ENCODE peak calls at places on chromosomes 7 and 10, in five cellular contexts. D is BJ, E is H1, F is HFF-Myc, C is PC-3. W is an unnamed sample.
A peak's percentile ranks its signal among the peaks of the same experiment; 100 is the strongest.

GRCh38 chr7:27295236-27295635 is 52.6 kb downstream of the EVX1 start:
- DNase-seq in D (no peak), E (no peak), F (no peak), C (no peak), W (no peak)

GRCh38 chr10:6999232-6999925 is 411.5 kb downstream of the SFMBT2 start:
- DNase-seq in D (no peak), E (no peak), F (no peak), C (no peak), W (no peak)

GRCh38 chr10:33139191-33139646 is 181.2 kb upstream of the ITGB1 start:
- DNase-seq in D (no peak), E (no peak), F (no peak), C (no peak), W (no peak)

GRCh38 chr10:71696635-71697326 is 22.8 kb downstream of the C10orf105 start:
- DNase-seq in D (no peak), E (peak; percentile 95), F (no peak), C (peak; percentile 47), W (no peak)

GRCh38 chr10:17959870-17960269 is 8.2 kb downstream of the SLC39A12 start:
- DNase-seq in D (no peak), E (no peak), F (no peak), C (no peak), W (no peak)

GRCh38 chr7:6252748-6253147 is 19.7 kb downstream of the CYTH3 start:
- DNase-seq in D (no peak), E (no peak), F (no peak), C (no peak), W (no peak)

GRCh38 chr7:73871163-73872011 is 10.4 kb downstream of the TMEM270 start:
- DNase-seq in D (no peak), E (no peak), F (peak; percentile 65), C (no peak), W (no peak)

GRCh38 chr10:32151876-32152275 is 95.7 kb upstream of the KIF5B start:
- DNase-seq in D (no peak), E (no peak), F (no peak), C (no peak), W (no peak)

GRCh38 chr7:131769241-131769640 is 212.8 kb upstream of the PODXL start:
- DNase-seq in D (no peak), E (no peak), F (no peak), C (peak; percentile 95), W (no peak)

GRCh38 chr10:97574374-97575100 is 2.0 kb downstream of the ANKRD2 start:
- DNase-seq in D (no peak), E (no peak), F (no peak), C (peak; percentile 95), W (peak; percentile 41)

GRCh38 chr10:12875100-12875499 is 126.4 kb downstream of the CCDC3 start:
- DNase-seq in D (no peak), E (no peak), F (no peak), C (peak; percentile 30), W (no peak)

GRCh38 chr10:68261132-68261856 is 29.4 kb upstream of the ATOH7 start:
- DNase-seq in D (no peak), E (no peak), F (no peak), C (no peak), W (no peak)

GRCh38 chr7:4103352-4104091 is 578.6 kb upstream of the FOXK1 start:
- DNase-seq in D (no peak), E (peak; percentile 58), F (no peak), C (peak; percentile 67), W (no peak)

GRCh38 chr10:16867556-16867955 is 50.3 kb upstream of the RSU1 start:
- DNase-seq in D (no peak), E (no peak), F (no peak), C (peak; percentile 44), W (peak; percentile 12)

GRCh38 chr10:122463466-122464157 is 2.3 kb downstream of the HTRA1 start:
- DNase-seq in D (no peak), E (peak; percentile 37), F (no peak), C (no peak), W (no peak)

GRCh38 chr7:8433477-8434289 is at the start of gene NXPH1:
- DNase-seq in D (no peak), E (peak; percentile 82), F (no peak), C (no peak), W (no peak)

GRCh38 chr10:58486821-58487220 is 25.9 kb upstream of the BICC1 start:
- DNase-seq in D (no peak), E (no peak), F (no peak), C (no peak), W (no peak)

GRCh38 chr7:158827411-158828342 is 1.6 kb downstream of the ESYT2 start:
- DNase-seq in D (no peak), E (no peak), F (no peak), C (peak; percentile 36), W (no peak)

GRCh38 chr10:79321494-79321882 is 25.8 kb upstream of the PPIF start:
- DNase-seq in D (no peak), E (no peak), F (no peak), C (no peak), W (no peak)

DNA sequence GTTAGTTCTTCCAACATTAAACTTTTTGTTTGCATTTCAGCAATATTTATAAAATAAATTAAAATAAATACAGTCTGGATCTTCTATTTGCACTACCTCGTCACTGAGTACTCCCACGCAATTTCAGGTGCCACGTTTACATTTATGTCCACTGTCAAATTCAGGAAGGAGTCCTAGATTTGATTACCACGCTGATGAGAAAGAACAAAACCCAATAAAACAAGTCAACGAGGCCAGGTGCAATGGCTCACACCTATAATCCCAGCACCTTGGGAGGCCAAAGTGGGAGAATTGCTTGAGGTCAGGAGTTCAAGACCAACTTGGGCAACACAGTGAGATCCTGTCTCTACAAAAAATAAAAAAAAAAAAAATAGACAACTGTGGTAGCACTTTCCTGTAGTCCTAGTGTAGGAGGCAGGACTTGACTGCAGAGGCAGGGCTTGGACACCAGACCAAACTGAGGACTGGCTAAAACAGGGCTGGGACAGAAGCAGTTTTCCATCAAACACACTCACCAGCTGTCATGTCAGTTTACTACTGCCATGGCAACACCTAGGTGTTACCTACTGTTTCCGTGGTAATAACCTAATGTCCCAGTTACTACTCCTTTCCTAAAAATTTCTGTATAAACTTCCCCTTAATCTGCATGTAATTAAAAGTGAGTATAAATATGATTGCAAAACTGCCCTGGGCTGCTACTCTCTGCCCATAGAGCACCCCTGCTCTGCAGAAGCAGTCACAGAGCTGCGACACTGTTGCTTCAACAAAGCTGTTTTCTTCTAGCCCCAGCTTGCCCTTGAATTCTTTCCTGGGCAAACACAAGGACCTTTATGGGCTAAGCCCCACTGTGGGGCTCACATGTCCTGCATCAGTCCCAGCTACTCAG is 341.7 kb downstream of the PARD3 start:
- DNase-seq in D (no peak), E (no peak), F (no peak), C (no peak), W (no peak)
- TF ChIP-seq CTCF in D (no peak), E (no peak), F (no peak), C (no peak), W (no peak)

DNA sequence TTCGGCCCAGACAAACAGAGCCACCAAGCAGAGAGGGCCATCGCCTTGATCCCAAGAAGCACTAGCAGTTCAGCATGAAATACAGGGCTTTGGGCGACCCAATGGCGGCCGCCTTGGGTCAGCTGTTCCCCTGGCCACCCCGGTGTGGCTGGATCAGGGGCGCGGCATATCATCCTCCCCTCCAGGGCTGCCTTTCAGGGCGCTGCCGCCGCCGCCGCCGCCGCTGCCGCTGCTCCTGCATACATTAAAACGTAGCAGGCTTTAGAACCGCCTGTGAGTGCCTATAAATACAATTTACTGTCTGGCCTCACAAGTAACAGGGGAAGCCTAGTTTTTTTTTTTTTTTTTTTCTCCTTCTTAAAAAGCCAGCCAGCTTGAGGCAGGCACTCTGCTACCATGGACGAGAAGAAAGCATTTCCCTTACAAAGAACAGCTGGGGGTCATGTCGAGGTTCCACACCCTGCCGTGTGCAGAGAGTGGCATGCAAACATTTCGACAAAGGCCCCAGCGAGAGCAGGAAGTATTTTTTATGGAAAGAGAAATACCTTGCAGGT is 57.7 kb upstream of the EFCAB10 start:
- DNase-seq in D (no peak), E (peak; percentile 80), F (no peak), C (no peak), W (no peak)
- H3K4me3 ChIP-seq in D (no peak overlapping the region), E (peak overlapping the region; percentile 67), F (no peak overlapping the region), C (no peak overlapping the region), W (no peak overlapping the region)

DNA sequence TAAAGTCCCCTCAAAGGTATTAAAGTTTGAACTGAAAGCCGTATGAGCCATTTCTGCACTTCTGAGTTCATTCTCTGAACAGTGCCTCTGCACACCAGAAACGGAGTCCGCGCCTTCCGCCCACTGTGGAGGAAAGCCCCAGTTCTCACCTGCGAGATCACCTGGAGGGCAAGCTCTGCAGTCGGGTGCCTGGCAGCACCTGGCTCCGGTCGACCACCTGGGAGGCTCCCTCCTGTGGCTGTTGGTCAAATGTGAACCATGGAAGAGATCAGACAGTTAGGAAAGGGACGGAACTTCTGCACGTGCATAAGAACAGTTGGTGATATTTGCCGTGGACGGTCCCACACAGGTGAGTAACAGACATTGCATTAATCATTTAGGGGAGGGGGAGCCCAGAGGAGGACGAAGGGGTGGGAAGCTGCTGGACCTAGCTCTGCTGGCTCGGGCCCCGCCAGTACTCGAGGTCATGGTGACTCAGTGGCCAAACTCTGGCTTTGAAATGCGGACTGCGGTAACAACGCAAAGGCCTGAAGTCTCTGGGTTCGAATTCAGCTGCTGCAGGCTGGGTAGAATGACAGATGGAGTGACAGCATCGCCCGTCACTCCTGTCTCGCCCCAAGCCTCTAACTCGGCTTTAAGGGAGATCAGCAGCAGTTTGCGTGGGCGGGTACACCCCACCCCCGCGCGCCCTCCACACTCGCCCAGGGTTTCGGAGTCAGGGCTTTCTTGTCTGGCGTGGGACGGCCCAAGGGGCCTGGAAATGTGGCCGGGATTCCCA is 1.7 kb upstream of the DPYSL4 start:
- DNase-seq in D (no peak), E (no peak), F (no peak), C (no peak), W (no peak)
- TF ChIP-seq CTCF in D (no peak), E (no peak), F (no peak), C (no peak), W (no peak)

GRCh38 chr7:25478925-25479324 is 250.6 kb upstream of the NPVF start:
- DNase-seq in D (no peak), E (no peak), F (no peak), C (no peak), W (no peak)
- H3K4me3 ChIP-seq in D (no peak overlapping the region), E (no peak overlapping the region), F (no peak overlapping the region), C (no peak overlapping the region), W (no peak overlapping the region)

DNA sequence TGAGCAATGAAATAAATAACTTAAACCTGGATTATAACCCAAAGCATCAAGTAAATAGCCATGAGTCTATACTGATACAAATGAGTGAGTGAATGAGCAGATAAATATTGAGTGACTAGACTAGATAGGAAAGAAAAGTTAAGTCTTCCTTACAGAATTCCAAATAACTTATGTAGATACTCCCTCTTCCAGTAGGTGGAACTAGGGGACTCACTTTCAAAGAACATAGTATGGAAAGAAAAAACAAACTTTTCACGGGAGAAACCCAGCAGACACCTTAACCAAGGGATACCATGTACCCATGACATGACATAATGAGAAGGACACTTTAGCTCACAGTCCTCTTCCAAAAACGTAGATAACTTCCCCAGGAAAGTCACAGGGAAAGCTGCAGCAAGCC is 32.2 kb downstream of the CSGALNACT2 start:
- DNase-seq in D (no peak), E (no peak), F (no peak), C (peak; percentile 52), W (no peak)
- TF ChIP-seq CTCF in D (peak; percentile 7), E (no peak), F (no peak), C (peak; percentile 65), W (no peak)